ENCODE peak calls at places on chromosomes 3 and 15, in eight cellular contexts. L is upper lobe of right lung, P is B cell, Y is RWPE1, Z is PC-3, F is GM20000, C is mesothelial cell of epicardium, N is pancreas. X is an unnamed sample.

GRCh38 chr3:49397470-49397869 is 14.3 kb downstream of the RHOA start:
- DNase-seq in L (no peak), Y (no peak), C (no peak), N (no peak), P (peak), Z (no peak), F (no peak), X (no peak)

GRCh38 chr3:288383-288782 is 91.8 kb downstream of the CHL1 start:
- DNase-seq in P (no peak), C (no peak), Z (no peak), F (no peak), Y (no peak), N (no peak), L (no peak), X (no peak)

GRCh38 chr15:91611924-91612323 is 241.6 kb upstream of the SLCO3A1 start:
- DNase-seq in F (no peak), L (no peak), Y (no peak), P (no peak), C (no peak), Z (no peak), N (no peak), X (no peak)

GRCh38 chr15:80609111-80609510 is 86.0 kb upstream of the ABHD17C start:
- DNase-seq in C (no peak), Z (no peak), N (no peak), P (no peak), F (no peak), Y (no peak), L (no peak), X (no peak)

GRCh38 chr3:131835906-131836305 is 198.9 kb downstream of the CPNE4 start:
- DNase-seq in C (no peak), Y (no peak), P (no peak), L (no peak), Z (no peak), F (no peak), N (no peak), X (no peak)

GRCh38 chr3:32452009-32452408 is 50.6 kb downstream of the CMTM6 start:
- DNase-seq in Z (no peak), N (no peak), L (no peak), P (no peak), F (no peak), C (no peak), Y (no peak), X (no peak)

GRCh38 chr3:41365973-41366372 is 166.7 kb downstream of the CTNNB1 start:
- DNase-seq in L (no peak), C (no peak), F (no peak), Z (no peak), N (no peak), Y (no peak), P (no peak), X (no peak)

GRCh38 chr15:47750030-47750739 is 32.9 kb downstream of the SEMA6D start:
- DNase-seq in C (no peak), P (no peak), L (no peak), Y (peak), N (no peak), F (no peak), Z (peak), X (no peak)

GRCh38 chr15:63601727-63602185 is 4.6 kb downstream of the FBXL22 start:
- DNase-seq in F (peak), L (no peak), C (no peak), Y (no peak), P (no peak), Z (no peak), N (peak), X (no peak)

GRCh38 chr3:30142946-30143345 is 463.5 kb upstream of the TGFBR2 start:
- DNase-seq in F (no peak), P (no peak), Y (no peak), Z (no peak), N (no peak), C (no peak), L (no peak), X (no peak)

GRCh38 chr3:4979401-4980228 is at the start of gene BHLHE40:
- DNase-seq in Y (no peak), P (no peak), Z (no peak), N (no peak), F (no peak), C (no peak), L (no peak), X (peak)

GRCh38 chr15:63288778-63289378 is 11.5 kb downstream of the APH1B start:
- DNase-seq in Y (peak), P (no peak), L (no peak), C (no peak), Z (peak), F (peak), N (no peak), X (no peak)

GRCh38 chr15:57506422-57506821 is 85.3 kb upstream of the MYZAP start:
- DNase-seq in Z (no peak), L (no peak), Y (no peak), C (no peak), P (no peak), F (no peak), N (no peak), X (no peak)

GRCh38 chr3:12194209-12194608 is 35.5 kb upstream of the TIMP4 start:
- DNase-seq in L (no peak), Z (peak), C (no peak), F (no peak), N (no peak), P (no peak), Y (peak), X (no peak)

DNA sequence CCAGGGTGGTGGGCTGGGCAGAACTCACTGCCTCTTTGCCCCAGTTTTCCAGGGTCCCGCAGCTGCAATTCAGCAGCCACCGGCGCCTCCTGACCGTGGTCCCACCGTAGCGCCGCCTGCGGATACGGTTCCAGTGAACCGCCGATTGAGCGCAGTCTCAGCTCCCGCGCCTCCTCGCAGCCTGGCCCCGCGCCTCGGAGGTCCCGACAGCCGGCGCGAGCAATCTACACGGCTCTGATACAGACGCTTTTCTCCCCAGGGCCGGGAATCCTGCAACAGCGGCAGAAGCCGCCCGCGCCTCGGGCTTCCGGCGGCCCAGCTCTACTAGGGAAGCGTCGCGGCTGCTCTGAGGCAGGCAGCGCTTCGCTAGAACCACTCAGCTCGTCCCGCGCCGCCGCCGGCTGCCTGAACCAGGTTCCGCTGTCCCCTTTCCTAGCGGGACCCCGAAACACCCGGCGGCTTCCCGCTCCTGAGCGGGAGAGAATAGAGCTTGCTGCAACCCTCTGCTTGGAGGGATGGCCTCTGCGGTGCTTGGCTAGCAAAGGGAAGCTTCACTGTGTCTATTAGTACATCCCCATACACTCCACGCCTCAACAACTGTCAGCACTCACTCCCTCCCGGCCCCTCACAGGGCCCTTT is 3.1 kb downstream of the FOXL2NB start:
- DNase-seq in P (no peak), L (no peak), N (no peak), F (no peak), C (no peak), Z (no peak), Y (no peak), X (no peak)
- TF ChIP-seq CTCF in P (no peak), L (no peak), N (no peak), F (no peak), C (no peak), Z (no peak), Y (no peak), X (no peak)

GRCh38 chr3:16060358-16060852 is 114.1 kb upstream of the GALNT15 start:
- DNase-seq in F (no peak), P (no peak), Z (peak), C (no peak), L (no peak), Y (peak), N (no peak), X (peak)
- TF ChIP-seq CTCF in F (no peak), P (no peak), Z (peak), C (no peak), L (peak), Y (no peak), N (no peak), X (no peak)

DNA sequence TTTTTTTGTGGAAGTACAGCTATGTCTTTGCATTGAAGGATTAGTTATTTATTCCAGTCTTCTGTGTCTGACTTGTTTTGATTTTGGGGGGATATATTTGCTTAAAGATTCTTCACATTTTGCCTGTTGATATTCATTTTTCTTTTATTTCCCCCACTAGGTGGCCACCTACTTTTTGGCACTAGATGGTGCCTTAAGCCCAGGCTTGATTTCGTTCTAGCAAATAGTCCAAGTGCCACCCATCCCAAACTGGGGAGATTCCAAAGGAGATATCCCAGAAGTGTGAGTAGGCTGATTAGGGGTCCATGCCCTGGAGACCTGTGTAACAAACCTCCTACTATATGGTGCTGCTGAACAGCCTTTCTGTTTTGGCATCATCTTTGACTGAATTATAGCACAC is 80.0 kb upstream of the SPATA16 start:
- DNase-seq in Z (peak), L (no peak), C (no peak), F (no peak), P (no peak), Y (peak), N (no peak), X (no peak)
- TF ChIP-seq CTCF in Z (peak), L (no peak), C (peak), F (no peak), P (no peak), Y (peak), N (no peak), X (no peak)

GRCh38 chr3:67863869-67864268 is 209.5 kb upstream of the SUCLG2 start:
- DNase-seq in P (no peak), Y (no peak), Z (peak), N (no peak), C (no peak), L (no peak), F (no peak), X (no peak)
- TF ChIP-seq CTCF in P (no peak), Y (no peak), Z (peak), N (no peak), C (peak), L (no peak), F (no peak), X (no peak)

GRCh38 chr3:38564631-38565338 is 68.6 kb downstream of the EXOG start:
- DNase-seq in C (no peak), Y (no peak), N (no peak), F (no peak), L (peak), Z (no peak), P (peak), X (no peak)

GRCh38 chr3:38563070-38563901 is 67.1 kb downstream of the EXOG start:
- DNase-seq in F (no peak), P (peak), C (no peak), Z (no peak), Y (no peak), N (no peak), L (peak), X (no peak)

GRCh38 chr3:38565339-38566214 is 69.4 kb downstream of the EXOG start:
- DNase-seq in Y (no peak), L (peak), F (no peak), C (no peak), P (peak), N (no peak), Z (no peak), X (no peak)

GRCh38 chr3:38567498-38567897 is 71.4 kb downstream of the EXOG start:
- DNase-seq in P (no peak), F (no peak), C (no peak), Y (no peak), L (peak), Z (no peak), N (no peak), X (peak)

GRCh38 chr3:38566215-38566528 is 70.0 kb downstream of the EXOG start:
- DNase-seq in F (no peak), C (no peak), L (peak), N (no peak), Z (no peak), P (peak), Y (no peak), X (peak)
- TF ChIP-seq CTCF in F (no peak), C (no peak), L (no peak), N (no peak), Z (no peak), P (no peak), Y (no peak), X (no peak)

GRCh38 chr3:150830094-150830681 is 67.2 kb upstream of the SIAH2 start:
- DNase-seq in F (peak), N (no peak), P (peak), L (no peak), C (no peak), Z (peak), Y (no peak), X (no peak)
- TF ChIP-seq CTCF in F (no peak), N (no peak), P (peak), L (no peak), C (no peak), Z (peak), Y (no peak), X (no peak)

DNA sequence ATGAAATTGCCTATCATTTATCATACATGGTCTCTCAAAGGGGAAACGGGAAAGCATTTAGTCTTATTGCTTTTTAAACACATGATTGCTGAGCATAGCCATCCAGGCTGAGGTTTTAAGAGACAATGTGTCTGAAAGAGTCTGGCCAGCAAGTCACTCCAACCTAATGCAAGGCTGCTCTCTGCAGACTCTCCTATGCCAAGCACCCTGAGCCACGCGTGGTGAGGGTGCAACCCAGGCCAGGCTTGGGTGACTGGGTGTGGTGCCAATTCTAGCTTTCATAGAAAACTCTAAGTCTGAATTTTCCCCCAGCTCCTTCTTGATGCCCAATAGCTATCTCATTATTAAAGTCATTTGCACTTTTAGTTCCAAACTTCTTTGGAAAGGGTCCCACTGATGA is 200.3 kb downstream of the RPLP1 start:
- DNase-seq in L (no peak), P (no peak), N (no peak), F (no peak), C (no peak), Y (no peak), Z (no peak), X (no peak)
- TF ChIP-seq CTCF in L (no peak), P (no peak), N (no peak), F (no peak), C (no peak), Y (no peak), Z (no peak), X (no peak)

GRCh38 chr3:165440380-165440779 is 244.2 kb upstream of the SLITRK3 start:
- DNase-seq in Y (no peak), F (no peak), P (no peak), C (no peak), Z (no peak), L (no peak), N (no peak), X (no peak)
- TF ChIP-seq CTCF in Y (no peak), F (no peak), P (no peak), C (no peak), Z (no peak), L (no peak), N (no peak), X (no peak)

DNA sequence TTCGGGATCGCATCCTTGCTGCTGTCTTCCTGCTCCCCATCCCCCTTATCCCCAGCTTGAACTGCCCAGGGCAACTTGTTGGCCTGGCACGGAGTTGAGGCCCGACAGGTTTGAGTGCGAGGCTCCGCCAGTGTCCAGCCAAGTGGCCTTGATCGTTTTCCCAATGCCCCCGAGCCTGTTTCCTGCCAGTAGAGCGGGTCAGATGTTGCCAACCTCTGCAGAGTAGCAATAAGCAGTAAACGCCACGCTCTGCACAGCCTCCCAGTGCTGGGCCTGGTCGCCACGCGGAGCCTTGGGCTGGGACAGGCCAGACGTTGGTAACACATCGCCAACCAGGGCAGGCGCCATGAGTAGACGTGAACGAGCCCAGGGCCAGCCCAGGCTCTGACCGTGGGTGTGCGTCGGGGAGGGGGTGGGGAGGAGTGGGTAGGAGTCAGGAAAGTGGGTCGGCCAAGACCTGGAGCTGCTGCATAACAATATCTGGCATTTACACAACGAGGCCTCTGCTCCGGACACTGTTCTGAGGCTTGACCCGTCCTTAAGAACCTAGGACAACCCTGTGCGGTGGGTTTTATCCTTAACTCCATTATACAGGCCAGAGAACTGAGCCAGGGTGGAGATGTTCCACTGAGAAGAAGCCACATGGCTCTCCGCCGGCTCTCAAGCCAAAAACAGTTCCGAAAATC is 444 bp upstream of the ABHD14A start:
- DNase-seq in F (no peak), Z (no peak), Y (no peak), N (peak), L (peak), P (no peak), C (no peak), X (no peak)
- TF ChIP-seq CTCF in F (no peak), Z (peak), Y (peak), N (no peak), L (peak), P (no peak), C (no peak), X (peak)

GRCh38 chr3:164390046-164390445 is 688.2 kb downstream of the SI start:
- DNase-seq in Z (no peak), F (no peak), C (no peak), L (no peak), P (no peak), Y (no peak), N (no peak), X (no peak)
- TF ChIP-seq CTCF in Z (peak), F (no peak), C (peak), L (no peak), P (no peak), Y (peak), N (no peak), X (no peak)

X was measured in dorsolateral prefrontal cortex.